ENCODE peak calls at places on chromosomes 11 and 22, in seven cellular contexts. C is PC-3, P is HCT116, K is PC-9, X is hepatocyte, I is GM23248, Y is GM23338. U is an unnamed sample.

GRCh38 chr22:36938886-36939285 is 25.5 kb downstream of the CSF2RB start:
- DNase-seq in C (no peak), P (no peak), K (no peak), X (no peak), I (no peak), Y (no peak), U (no peak)

GRCh38 chr11:71065794-71066193 is 186.6 kb downstream of the SHANK2 start:
- DNase-seq in C (no peak), P (no peak), K (no peak), X (no peak), I (no peak), Y (no peak), U (no peak)

GRCh38 chr11:72599325-72600117 is 74.7 kb downstream of the PDE2A start:
- DNase-seq in C (peak; percentile 13), P (no peak), K (no peak), X (no peak), I (peak; percentile 23), Y (peak; percentile 30), U (no peak)

GRCh38 chr11:112113539-112114457 is 27.1 kb downstream of the SDHD start:
- DNase-seq in C (peak; percentile 79), P (peak; percentile 49), K (peak; percentile 5), X (peak; percentile 65), I (peak; percentile 80), Y (peak; percentile 83), U (peak; percentile 47)

GRCh38 chr11:12008790-12009616 is 577 bp upstream of the DKK3 start:
- DNase-seq in C (no peak), P (no peak), K (peak; percentile 51), X (peak; percentile 77), I (peak; percentile 28), Y (peak; percentile 88), U (no peak)

GRCh38 chr11:94325681-94326080 is 21.3 kb downstream of the IZUMO1R start:
- DNase-seq in C (peak; percentile 75), P (peak; percentile 41), K (no peak), X (peak; percentile 33), I (peak; percentile 47), Y (peak; percentile 84), U (peak; percentile 21)

GRCh38 chr11:73234403-73235181 is 16.5 kb downstream of the P2RY2 start:
- DNase-seq in C (no peak), P (no peak), K (no peak), X (no peak), I (no peak), Y (no peak), U (no peak)

GRCh38 chr22:45631839-45632238 is 39.8 kb upstream of the ATXN10 start:
- DNase-seq in C (no peak), P (no peak), K (no peak), X (no peak), I (no peak), Y (no peak), U (no peak)

GRCh38 chr22:34294986-34295385 is 374.7 kb upstream of the LARGE1 start:
- DNase-seq in C (no peak), P (no peak), K (no peak), X (peak; percentile 11), I (no peak), Y (no peak), U (no peak)

GRCh38 chr11:370087-370941 is 1.0 kb downstream of the B4GALNT4 start:
- DNase-seq in C (no peak), P (no peak), K (no peak), X (peak; percentile 46), I (no peak), Y (peak; percentile 82), U (no peak)

GRCh38 chr11:118171274-118172062 is 5.0 kb downstream of the SCN2B start:
- DNase-seq in C (peak; percentile 80), P (no peak), K (peak; percentile 53), X (peak; percentile 87), I (peak; percentile 63), Y (peak; percentile 94), U (peak; percentile 64)

GRCh38 chr22:44616461-44616860 is 85.5 kb upstream of the PRR5 start:
- DNase-seq in C (no peak), P (no peak), K (no peak), X (no peak), I (no peak), Y (no peak), U (no peak)

GRCh38 chr11:15770798-15771414 is 585.4 kb downstream of the SOX6 start:
- DNase-seq in C (no peak), P (peak; percentile 13), K (peak; percentile 14), X (peak; percentile 47), I (peak; percentile 41), Y (peak; percentile 77), U (peak; percentile 34)

GRCh38 chr11:119483341-119483880 is 60.4 kb upstream of the THY1 start:
- DNase-seq in C (no peak), P (no peak), K (no peak), X (no peak), I (no peak), Y (no peak), U (no peak)

GRCh38 chr11:130389315-130389935 is 39.0 kb downstream of the ADAMTS8 start:
- DNase-seq in C (no peak), P (no peak), K (no peak), X (no peak), I (no peak), Y (no peak), U (no peak)

GRCh38 chr11:33043221-33043833 is 4.0 kb downstream of the TCP11L1 start:
- DNase-seq in C (peak; percentile 67), P (no peak), K (no peak), X (no peak), I (peak; percentile 39), Y (no peak), U (no peak)

GRCh38 chr11:70483077-70483861 is 84.9 kb downstream of the CTTN start:
- DNase-seq in C (peak; percentile 90), P (peak; percentile 60), K (peak; percentile 68), X (peak; percentile 60), I (peak; percentile 58), Y (peak; percentile 43), U (no peak)

GRCh38 chr11:133533205-133533604 is 904 bp upstream of the OPCML start:
- DNase-seq in C (no peak), P (no peak), K (no peak), X (no peak), I (no peak), Y (no peak), U (no peak)

GRCh38 chr11:37371346-37371970 is 773.4 kb upstream of the RAG2 start:
- DNase-seq in C (peak; percentile 58), P (no peak), K (no peak), X (no peak), I (no peak), Y (no peak), U (no peak)

GRCh38 chr11:3232956-3233355 is 739 bp upstream of the MRGPRE start:
- DNase-seq in C (no peak), P (no peak), K (no peak), X (no peak), I (no peak), Y (no peak), U (no peak)

GRCh38 chr11:77590194-77590591 is 440 bp downstream of the AQP11 start:
- DNase-seq in C (peak; percentile 73), P (no peak), K (no peak), X (peak; percentile 66), I (peak; percentile 66), Y (peak; percentile 76), U (peak; percentile 47)

DNA sequence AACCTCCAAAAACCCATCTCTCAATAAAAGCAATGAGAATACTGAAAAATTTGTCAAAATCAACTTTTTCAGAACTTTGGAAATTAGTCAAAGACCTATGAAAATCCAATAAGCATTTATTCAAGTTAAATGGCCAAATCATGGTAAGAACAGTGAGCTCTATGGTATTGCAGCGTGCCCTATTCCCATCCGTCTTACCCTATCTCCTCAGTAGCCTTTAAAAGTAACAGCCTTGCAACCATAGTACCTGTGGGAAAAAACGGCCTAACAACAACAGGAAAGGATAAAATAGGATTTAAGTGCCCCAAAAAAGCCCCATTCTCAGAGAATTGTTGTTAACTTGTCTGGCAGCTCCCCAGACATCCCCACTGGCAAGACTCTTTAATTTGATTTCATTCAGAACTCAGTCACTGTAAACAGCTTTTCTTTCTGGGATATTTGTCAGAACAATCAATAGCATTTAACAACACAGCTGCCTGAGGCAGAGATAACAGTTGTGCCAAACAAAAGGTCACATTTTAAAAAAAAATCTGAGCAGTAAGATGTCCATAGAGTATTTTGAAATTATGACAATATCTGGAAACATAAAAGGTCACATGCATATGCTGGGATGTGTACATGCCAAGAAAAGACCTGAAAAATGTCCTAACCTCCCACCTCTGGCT is 18.8 kb upstream of the MS4A8 start:
- DNase-seq in C (no peak), P (no peak), K (no peak), X (no peak), I (no peak), Y (no peak), U (no peak)
- H3K9me2 ChIP-seq in C (no peaks in the 10 kb centered on the region), P (no peaks in the 10 kb centered on the region), K (no peaks in the 10 kb centered on the region), X (no peaks in the 10 kb centered on the region), I (no peaks in the 10 kb centered on the region), Y (no peaks in the 10 kb centered on the region), U (no peaks in the 10 kb centered on the region)

DNA sequence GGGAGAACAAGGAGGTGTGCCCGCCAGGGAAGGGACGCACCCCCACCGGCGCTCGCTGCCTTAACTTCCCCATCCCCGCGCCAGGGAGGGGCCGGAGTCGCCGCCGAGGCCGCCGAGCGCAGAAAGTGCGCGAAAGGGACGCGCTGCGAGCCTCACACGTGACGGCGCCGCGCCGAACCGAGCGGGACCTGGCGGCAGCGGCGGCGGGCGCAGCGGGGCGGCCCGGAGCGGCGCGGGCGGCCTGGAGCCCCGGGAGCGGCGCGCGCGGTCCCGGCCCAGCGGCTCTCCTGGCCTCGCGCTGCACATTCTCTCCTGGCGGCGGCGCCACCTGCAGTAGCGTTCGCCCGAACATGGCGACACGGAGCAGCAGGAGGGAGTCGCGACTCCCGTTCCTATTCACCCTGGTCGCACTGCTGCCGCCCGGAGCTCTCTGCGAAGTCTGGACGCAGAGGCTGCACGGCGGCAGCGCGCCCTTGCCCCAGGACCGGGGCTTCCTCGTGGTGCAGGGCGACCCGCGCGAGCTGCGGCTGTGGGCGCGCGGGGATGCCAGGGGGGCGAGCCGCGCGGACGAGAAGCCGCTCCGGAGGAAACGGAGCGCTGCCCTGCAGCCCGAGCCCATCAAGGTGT is at the start of gene SORL1:
- DNase-seq in C (peak; percentile 90), P (no peak), K (peak; percentile 61), X (peak; percentile 93), I (peak; percentile 82), Y (peak; percentile 93), U (peak; percentile 45)
- TF ChIP-seq EZH2 in C (no peak), P (no peak), K (no peak), X (no peak), I (no peak), Y (no peak), U (no peak)

GRCh38 chr11:75066061-75066460 is 30.6 kb downstream of the OR2AT4 start:
- DNase-seq in C (peak; percentile 54), P (no peak), K (no peak), X (no peak), I (no peak), Y (no peak), U (no peak)
- H2AFZ ChIP-seq in C (peak overlapping the region; percentile 28), P (no peak overlapping the region), K (no peak overlapping the region), X (no peak overlapping the region), I (no peak overlapping the region), Y (no peak overlapping the region), U (no peak overlapping the region)

GRCh38 chr22:39559456-39560105 is 11.0 kb upstream of the CACNA1I start:
- DNase-seq in C (peak; percentile 50), P (no peak), K (peak; percentile 81), X (peak; percentile 27), I (peak; percentile 50), Y (peak; percentile 89), U (no peak)
- H3K9me2 ChIP-seq in C (no peaks in the 10 kb centered on the region), P (no peaks in the 10 kb centered on the region), K (no peaks in the 10 kb centered on the region), X (no peaks in the 10 kb centered on the region), I (no peaks in the 10 kb centered on the region), Y (no peaks in the 10 kb centered on the region), U (no peaks in the 10 kb centered on the region)

U was measured in MM.1S.